ENCODE peak calls at places on chromosomes 2 and 18, in eight cellular contexts. F is tibial nerve, R is HCT116, O is Peyer's patch, E is stomach, I is gastrocnemius medialis, K is adrenal gland, A is body of pancreas. M is an unnamed sample. For H3K4me1, the result is how much of the 10 kb centered on the place peaks cover.

GRCh38 chr2:128028668-128029054 is 802 bp upstream of the SAP130 start:
- DNase-seq in A (no peak), F (no peak), O (no peak), E (no peak), K (no peak), R (no peak), I (no peak), M (no peak)

GRCh38 chr2:27086722-27087446 is at the start of gene KHK:
- DNase-seq in K (peak), O (no peak), F (no peak), I (peak), A (peak), R (no peak), E (peak), M (no peak)

GRCh38 chr2:41610501-41611242 is 437.1 kb upstream of the PKDCC start:
- DNase-seq in A (no peak), O (no peak), R (no peak), E (no peak), F (no peak), K (peak), I (no peak), M (no peak)

GRCh38 chr2:234677758-234678538 is 181.1 kb upstream of the ARL4C start:
- DNase-seq in I (no peak), O (no peak), E (no peak), R (no peak), K (no peak), A (no peak), F (no peak), M (no peak)

GRCh38 chr18:22385718-22386117 is 32.0 kb downstream of the CTAGE1 start:
- DNase-seq in E (no peak), A (no peak), R (no peak), I (no peak), O (no peak), K (peak), F (no peak), M (no peak)

GRCh38 chr2:213846856-213847255 is 562.6 kb downstream of the SPAG16 start:
- DNase-seq in A (no peak), K (no peak), I (peak), O (no peak), F (no peak), R (no peak), E (no peak), M (no peak)

GRCh38 chr2:41294331-41294730 is 753.5 kb upstream of the PKDCC start:
- DNase-seq in A (no peak), K (peak), I (no peak), E (no peak), F (no peak), R (no peak), O (no peak), M (no peak)

GRCh38 chr2:220736778-220737177 is 835.3 kb downstream of the EPHA4 start:
- DNase-seq in I (no peak), K (no peak), A (no peak), R (peak), O (no peak), E (no peak), F (no peak), M (no peak)

GRCh38 chr2:122639721-122640120 is 884.3 kb downstream of the TSN start:
- DNase-seq in I (no peak), O (no peak), E (no peak), K (no peak), A (no peak), R (no peak), F (no peak), M (no peak)

GRCh38 chr2:64769392-64770044 is 115.8 kb upstream of the SERTAD2 start:
- DNase-seq in E (no peak), F (no peak), R (no peak), I (no peak), O (no peak), K (no peak), A (no peak), M (no peak)

GRCh38 chr2:141728886-141729285 is 401.9 kb downstream of the LRP1B start:
- DNase-seq in A (no peak), R (no peak), I (no peak), O (no peak), K (no peak), F (no peak), E (no peak), M (no peak)

GRCh38 chr2:21552999-21553398 is 429.2 kb downstream of the TDRD15 start:
- DNase-seq in R (no peak), A (no peak), K (no peak), F (no peak), E (no peak), O (no peak), I (no peak), M (no peak)

GRCh38 chr2:119181391-119181790 is 22.8 kb upstream of the C1QL2 start:
- DNase-seq in F (no peak), O (no peak), K (no peak), I (no peak), E (no peak), R (no peak), A (no peak), M (no peak)

GRCh38 chr18:74498712-74499629 is 2.8 kb downstream of the CNDP2 start:
- DNase-seq in E (peak), R (no peak), I (peak), F (no peak), O (peak), K (peak), A (peak), M (peak)

GRCh38 chr2:100046961-100047950 is 95.1 kb downstream of the AFF3 start:
- DNase-seq in I (no peak), K (no peak), E (no peak), A (no peak), F (no peak), R (no peak), O (no peak), M (no peak)

GRCh38 chr2:68710756-68711155 is 23.9 kb upstream of the ARHGAP25 start:
- DNase-seq in A (no peak), R (no peak), F (no peak), O (no peak), E (no peak), K (no peak), I (no peak), M (no peak)

GRCh38 chr2:58571181-58571852 is 330.2 kb upstream of the FANCL start:
- DNase-seq in A (peak), R (peak), I (no peak), E (no peak), O (no peak), F (no peak), K (peak), M (no peak)

GRCh38 chr2:171615071-171615470 is 72.2 kb upstream of the DYNC1I2 start:
- DNase-seq in O (no peak), I (no peak), K (no peak), A (no peak), R (no peak), E (no peak), F (no peak), M (no peak)

GRCh38 chr2:207748993-207749392 is 20.7 kb downstream of the FZD5 start:
- DNase-seq in O (no peak), K (no peak), R (no peak), E (no peak), A (no peak), F (no peak), I (no peak), M (no peak)

GRCh38 chr18:46946656-46947282 is 29.4 kb downstream of the KATNAL2 start:
- DNase-seq in F (peak), A (peak), I (peak), K (peak), O (peak), E (peak), R (no peak), M (no peak)

GRCh38 chr2:50773533-50773932 is 258.4 kb downstream of the NRXN1 start:
- DNase-seq in I (no peak), K (no peak), F (no peak), A (no peak), R (no peak), E (no peak), O (no peak), M (no peak)

GRCh38 chr2:40218679-40219078 is 233.2 kb downstream of the SLC8A1 start:
- DNase-seq in F (no peak), E (peak), R (no peak), I (peak), K (peak), O (no peak), A (no peak), M (no peak)

GRCh38 chr2:223051580-223052375 is at the start of gene KCNE4:
- DNase-seq in E (peak), I (no peak), K (peak), R (no peak), F (no peak), O (no peak), A (no peak), M (no peak)

GRCh38 chr2:228126401-228126800 is 55.1 kb downstream of the SPHKAP start:
- DNase-seq in A (no peak), F (no peak), K (no peak), R (no peak), O (no peak), E (no peak), I (no peak), M (no peak)

GRCh38 chr2:136010126-136010525 is 24.7 kb upstream of the DARS1 start:
- DNase-seq in A (no peak), R (no peak), F (no peak), K (no peak), O (no peak), I (no peak), E (no peak), M (no peak)

GRCh38 chr2:10571673-10572072 is 118.1 kb downstream of the NOL10 start:
- DNase-seq in O (no peak), F (no peak), I (no peak), A (no peak), E (no peak), R (no peak), K (no peak), M (no peak)

GRCh38 chr2:43714164-43714563 is 37.9 kb upstream of the C1GALT1C1L start:
- DNase-seq in O (no peak), K (no peak), I (no peak), F (no peak), R (no peak), E (no peak), A (no peak), M (no peak)

GRCh38 chr2:36731941-36732700 is 35.6 kb downstream of the VIT start:
- DNase-seq in R (no peak), I (no peak), E (no peak), O (no peak), K (no peak), F (no peak), A (no peak), M (no peak)

GRCh38 chr18:51278045-51278649 is 80.7 kb upstream of the MEX3C start:
- DNase-seq in F (no peak), R (peak), E (peak), A (peak), I (no peak), K (peak), O (no peak), M (no peak)

GRCh38 chr18:77103991-77104521 is 28.5 kb downstream of the MBP start:
- DNase-seq in K (no peak), O (no peak), I (no peak), E (no peak), A (no peak), F (no peak), R (no peak), M (no peak)

GRCh38 chr18:71239111-71239624 is 950.3 kb downstream of the SOCS6 start:
- DNase-seq in K (no peak), A (no peak), I (no peak), O (no peak), F (no peak), E (no peak), R (no peak), M (no peak)

GRCh38 chr2:128442053-128442751 is 123.5 kb upstream of the HS6ST1 start:
- DNase-seq in I (no peak), K (peak), F (no peak), R (no peak), A (peak), O (no peak), E (peak), M (no peak)

GRCh38 chr2:38771632-38772031 is 6.4 kb upstream of the GEMIN6 start:
- DNase-seq in A (no peak), K (peak), E (no peak), I (no peak), O (no peak), F (no peak), R (no peak), M (no peak)

GRCh38 chr2:104774631-104775030 is 79.3 kb upstream of the POU3F3 start:
- DNase-seq in K (no peak), A (no peak), R (no peak), I (no peak), O (no peak), E (no peak), F (no peak), M (no peak)

GRCh38 chr2:113283704-113284284 is 5.1 kb upstream of the PAX8 start:
- DNase-seq in F (no peak), E (peak), K (peak), I (peak), R (peak), O (no peak), A (peak), M (no peak)

GRCh38 chr18:58195278-58195721 is 151.3 kb downstream of the NEDD4L start:
- DNase-seq in F (no peak), E (peak), O (peak), I (no peak), R (no peak), K (no peak), A (peak), M (no peak)

GRCh38 chr18:75679347-75679746 is 251.8 kb upstream of the SMIM21 start:
- DNase-seq in E (no peak), I (peak), R (no peak), F (peak), A (no peak), O (no peak), K (peak), M (peak)

GRCh38 chr2:88751770-88752169 is 60.3 kb downstream of the RPIA start:
- DNase-seq in A (no peak), I (no peak), O (no peak), E (no peak), R (no peak), F (no peak), K (no peak), M (no peak)

GRCh38 chr18:5060543-5060942 is 136.5 kb downstream of the AKAIN1 start:
- DNase-seq in A (no peak), I (no peak), O (no peak), K (no peak), F (no peak), R (no peak), E (no peak), M (no peak)

DNA sequence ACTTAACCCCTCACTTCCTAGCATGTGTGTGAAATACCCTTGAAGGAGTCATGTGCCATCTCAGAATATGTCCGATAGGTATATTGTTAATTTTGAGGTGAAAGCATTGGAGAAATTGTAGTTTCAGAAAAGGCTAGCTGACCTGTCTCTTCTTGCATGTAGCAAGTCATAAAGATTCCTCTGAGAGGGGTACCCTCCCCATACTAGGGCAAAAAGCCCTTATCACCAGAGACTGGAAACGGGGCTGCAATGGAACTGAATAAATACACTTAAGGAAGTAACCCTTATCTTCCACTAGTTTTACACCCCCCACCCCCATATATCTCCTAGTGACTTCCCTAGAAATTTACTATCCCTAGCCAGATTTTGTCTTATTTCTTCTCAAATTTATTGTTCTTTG is 1.8 kb upstream of the SF3B6 start:
- DNase-seq in I (no peak), E (no peak), R (no peak), K (no peak), F (no peak), O (no peak), A (no peak), M (no peak)
- H3K4me3 ChIP-seq in I (peak), E (peak), R (peak), K (no peak), F (peak), O (peak), A (no peak), M (no peak)

GRCh38 chr2:28360742-28361293 is 31.8 kb upstream of the FOSL2 start:
- DNase-seq in O (no peak), K (peak), R (no peak), I (no peak), E (no peak), A (no peak), F (no peak), M (no peak)
- H3K4me1 ChIP-seq in O (under half), K (under half), R (under half), I (under half), E (under half), A (under half), F (under half), M (half or more)

GRCh38 chr2:32948266-32948665 is 1.5 kb downstream of the LTBP1 start:
- DNase-seq in O (no peak), F (no peak), I (no peak), R (no peak), A (no peak), K (no peak), E (no peak), M (no peak)

GRCh38 chr2:32947484-32948143 is 861 bp downstream of the LTBP1 start:
- DNase-seq in E (peak), I (no peak), R (no peak), K (peak), F (no peak), O (no peak), A (peak), M (no peak)

GRCh38 chr2:32945286-32945685 is 1.5 kb upstream of the LTBP1 start:
- DNase-seq in R (no peak), K (no peak), F (no peak), E (no peak), A (no peak), O (no peak), I (no peak), M (no peak)

GRCh38 chr2:32947076-32947483 is 327 bp downstream of the LTBP1 start:
- DNase-seq in O (no peak), I (no peak), F (no peak), K (peak), R (no peak), A (no peak), E (no peak), M (no peak)

GRCh38 chr2:32946314-32947075 is at the start of gene LTBP1:
- DNase-seq in I (peak), O (peak), K (peak), F (peak), A (peak), E (peak), R (peak), M (peak)
- TF ChIP-seq POLR2A in I (peak), O (peak), K (no peak), F (peak), A (no peak), E (no peak), R (no peak), M (no peak)

GRCh38 chr2:61180686-61181085 is 18.7 kb downstream of the C2orf74 start:
- DNase-seq in E (no peak), O (no peak), R (no peak), A (no peak), K (no peak), F (no peak), I (no peak), M (no peak)

GRCh38 chr2:61176755-61177726 is 15.1 kb downstream of the C2orf74 start:
- DNase-seq in A (peak), I (peak), R (peak), K (peak), E (peak), F (peak), O (peak), M (peak)

GRCh38 chr2:61179701-61180639 is 18.0 kb downstream of the C2orf74 start:
- DNase-seq in F (no peak), R (no peak), E (peak), K (peak), I (peak), A (peak), O (no peak), M (no peak)

GRCh38 chr2:61177727-61178549 is 15.9 kb downstream of the C2orf74 start:
- DNase-seq in E (peak), R (no peak), I (peak), A (peak), K (peak), O (peak), F (no peak), M (no peak)

GRCh38 chr2:61178603-61179545 is 16.9 kb downstream of the C2orf74 start:
- DNase-seq in F (no peak), I (peak), O (no peak), E (no peak), R (no peak), A (no peak), K (no peak), M (no peak)
- H3K4me3 ChIP-seq in F (peak), I (peak), O (no peak), E (peak), R (peak), A (no peak), K (no peak), M (peak)

GRCh38 chr2:238141541-238142318 is 3.3 kb downstream of the KLHL30 start:
- DNase-seq in F (no peak), E (peak), R (peak), A (no peak), O (no peak), I (peak), K (no peak), M (no peak)
- H3K4me1 ChIP-seq in F (under half), E (under half), R (under half), A (under half), O (under half), I (half or more), K (under half), M (under half)

GRCh38 chr2:215601990-215602721 is 166.3 kb upstream of the FN1 start:
- DNase-seq in F (no peak), O (no peak), I (no peak), A (no peak), R (no peak), K (no peak), E (no peak), M (no peak)
- TF ChIP-seq POLR2A in F (no peak), O (no peak), I (no peak), A (no peak), R (no peak), K (no peak), E (no peak), M (no peak)